ENCODE peak calls at places on chromosomes 11 and 22, in six cellular contexts. One of them, this sample, is unnamed. For H3K9me3, the result is how much of the 10 kb centered on the place peaks cover.

GRCh38 chr22:48694296-48694883 is 1133.3 kb downstream of the BRD1 start:
- DNase-seq in neuronal stem cell: no peak
- DNase-seq in IMR-90: no peak
- DNase-seq in H1: no peak
- DNase-seq in trophoblast cell: no peak
- DNase-seq in mesenchymal stem cell: no peak
- DNase-seq in this sample: no peak

GRCh38 chr11:121894581-121894980 is 221.4 kb downstream of the BLID start:
- DNase-seq in trophoblast cell: no peak
- DNase-seq in mesenchymal stem cell: peak
- DNase-seq in H1: no peak
- DNase-seq in IMR-90: peak
- DNase-seq in neuronal stem cell: no peak
- DNase-seq in this sample: no peak

GRCh38 chr11:67033661-67034166 is 10.8 kb downstream of the SYT12 start:
- DNase-seq in IMR-90: peak
- DNase-seq in trophoblast cell: peak
- DNase-seq in H1: no peak
- DNase-seq in mesenchymal stem cell: peak
- DNase-seq in neuronal stem cell: no peak
- DNase-seq in this sample: no peak

GRCh38 chr11:12376259-12376971 is 956 bp upstream of the PARVA start:
- DNase-seq in H1: no peak
- DNase-seq in trophoblast cell: no peak
- DNase-seq in mesenchymal stem cell: peak
- DNase-seq in IMR-90: peak
- DNase-seq in neuronal stem cell: no peak
- DNase-seq in this sample: no peak

GRCh38 chr11:109697140-109697843 is 275.3 kb downstream of the C11orf87 start:
- DNase-seq in mesenchymal stem cell: peak
- DNase-seq in IMR-90: peak
- DNase-seq in neuronal stem cell: peak
- DNase-seq in trophoblast cell: peak
- DNase-seq in H1: peak
- DNase-seq in this sample: peak

GRCh38 chr22:46336119-46337078 is 885 bp downstream of the TRMU start:
- DNase-seq in IMR-90: peak
- DNase-seq in neuronal stem cell: peak
- DNase-seq in H1: no peak
- DNase-seq in mesenchymal stem cell: peak
- DNase-seq in trophoblast cell: peak
- DNase-seq in this sample: no peak

GRCh38 chr11:57597971-57598830 is 716 bp downstream of the SERPING1 start:
- DNase-seq in trophoblast cell: peak
- DNase-seq in mesenchymal stem cell: peak
- DNase-seq in H1: peak
- DNase-seq in IMR-90: peak
- DNase-seq in neuronal stem cell: peak
- DNase-seq in this sample: peak

GRCh38 chr11:107561688-107562087 is 3.8 kb downstream of the ALKBH8 start:
- DNase-seq in neuronal stem cell: no peak
- DNase-seq in trophoblast cell: peak
- DNase-seq in mesenchymal stem cell: peak
- DNase-seq in IMR-90: peak
- DNase-seq in H1: no peak
- DNase-seq in this sample: no peak

GRCh38 chr11:7415537-7415817 is 69.8 kb upstream of the OLFML1 start:
- DNase-seq in IMR-90: no peak
- DNase-seq in mesenchymal stem cell: no peak
- DNase-seq in neuronal stem cell: no peak
- DNase-seq in trophoblast cell: no peak
- DNase-seq in H1: no peak
- DNase-seq in this sample: no peak

GRCh38 chr11:113992459-113993105 is 17.7 kb downstream of the HTR3A start:
- DNase-seq in neuronal stem cell: peak
- DNase-seq in IMR-90: no peak
- DNase-seq in mesenchymal stem cell: no peak
- DNase-seq in trophoblast cell: no peak
- DNase-seq in H1: no peak
- DNase-seq in this sample: no peak

GRCh38 chr22:36143956-36144355 is 16.6 kb downstream of the APOL3 start:
- DNase-seq in trophoblast cell: no peak
- DNase-seq in mesenchymal stem cell: no peak
- DNase-seq in IMR-90: no peak
- DNase-seq in neuronal stem cell: no peak
- DNase-seq in H1: no peak
- DNase-seq in this sample: no peak

GRCh38 chr11:82092904-82093303 is 640.8 kb downstream of the FAM181B start:
- DNase-seq in neuronal stem cell: no peak
- DNase-seq in IMR-90: no peak
- DNase-seq in mesenchymal stem cell: no peak
- DNase-seq in H1: no peak
- DNase-seq in trophoblast cell: no peak
- DNase-seq in this sample: no peak

GRCh38 chr22:20002098-20002497 is 14.5 kb downstream of the ARVCF start:
- DNase-seq in trophoblast cell: no peak
- DNase-seq in IMR-90: no peak
- DNase-seq in mesenchymal stem cell: no peak
- DNase-seq in neuronal stem cell: no peak
- DNase-seq in H1: no peak
- DNase-seq in this sample: no peak

GRCh38 chr22:35649026-35649553 is 844 bp downstream of the APOL6 start:
- DNase-seq in neuronal stem cell: no peak
- DNase-seq in H1: no peak
- DNase-seq in IMR-90: no peak
- DNase-seq in trophoblast cell: no peak
- DNase-seq in mesenchymal stem cell: no peak
- DNase-seq in this sample: peak

GRCh38 chr11:12534549-12534948 is 139.7 kb upstream of the TEAD1 start:
- DNase-seq in H1: no peak
- DNase-seq in mesenchymal stem cell: no peak
- DNase-seq in IMR-90: no peak
- DNase-seq in neuronal stem cell: no peak
- DNase-seq in trophoblast cell: no peak
- DNase-seq in this sample: no peak

GRCh38 chr11:115759622-115760527 is 255.7 kb upstream of the CADM1 start:
- DNase-seq in trophoblast cell: peak
- DNase-seq in IMR-90: no peak
- DNase-seq in neuronal stem cell: peak
- DNase-seq in H1: no peak
- DNase-seq in mesenchymal stem cell: peak
- DNase-seq in this sample: peak

GRCh38 chr22:48507171-48507570 is 1320.5 kb downstream of the BRD1 start:
- DNase-seq in trophoblast cell: no peak
- DNase-seq in mesenchymal stem cell: no peak
- DNase-seq in neuronal stem cell: no peak
- DNase-seq in IMR-90: no peak
- DNase-seq in H1: no peak
- DNase-seq in this sample: no peak

GRCh38 chr22:36373258-36373579 is 14.5 kb downstream of the MYH9 start:
- DNase-seq in trophoblast cell: peak
- DNase-seq in mesenchymal stem cell: no peak
- DNase-seq in neuronal stem cell: no peak
- DNase-seq in IMR-90: peak
- DNase-seq in H1: no peak
- DNase-seq in this sample: no peak

GRCh38 chr11:121429556-121429955 is 22.6 kb upstream of the SORL1 start:
- DNase-seq in neuronal stem cell: no peak
- DNase-seq in H1: no peak
- DNase-seq in mesenchymal stem cell: no peak
- DNase-seq in IMR-90: no peak
- DNase-seq in trophoblast cell: no peak
- DNase-seq in this sample: no peak

GRCh38 chr11:18608373-18608772 is 8.8 kb downstream of the MISFA start:
- DNase-seq in IMR-90: peak
- DNase-seq in mesenchymal stem cell: no peak
- DNase-seq in trophoblast cell: no peak
- DNase-seq in H1: no peak
- DNase-seq in neuronal stem cell: no peak
- DNase-seq in this sample: no peak

GRCh38 chr22:41636467-41636866 is 15.4 kb downstream of the XRCC6 start:
- DNase-seq in IMR-90: peak
- DNase-seq in trophoblast cell: no peak
- DNase-seq in neuronal stem cell: no peak
- DNase-seq in mesenchymal stem cell: no peak
- DNase-seq in H1: no peak
- DNase-seq in this sample: no peak

GRCh38 chr11:83677730-83678129 is 391.6 kb upstream of the CCDC90B start:
- DNase-seq in trophoblast cell: no peak
- DNase-seq in mesenchymal stem cell: no peak
- DNase-seq in IMR-90: no peak
- DNase-seq in neuronal stem cell: no peak
- DNase-seq in H1: no peak
- DNase-seq in this sample: no peak

GRCh38 chr11:58928691-58929090 is 10.6 kb upstream of the GLYATL1 start:
- DNase-seq in neuronal stem cell: no peak
- DNase-seq in IMR-90: no peak
- DNase-seq in H1: no peak
- DNase-seq in trophoblast cell: no peak
- DNase-seq in mesenchymal stem cell: no peak
- DNase-seq in this sample: no peak

GRCh38 chr22:32533265-32534068 is 58.9 kb downstream of the FBXO7 start:
- DNase-seq in trophoblast cell: peak
- DNase-seq in neuronal stem cell: no peak
- DNase-seq in mesenchymal stem cell: peak
- DNase-seq in H1: no peak
- DNase-seq in IMR-90: peak
- DNase-seq in this sample: no peak

GRCh38 chr22:24391836-24392217 is 35.6 kb upstream of the ADORA2A start:
- DNase-seq in H1: no peak
- DNase-seq in mesenchymal stem cell: peak
- DNase-seq in neuronal stem cell: no peak
- DNase-seq in trophoblast cell: no peak
- DNase-seq in IMR-90: peak
- DNase-seq in this sample: no peak

GRCh38 chr22:24954856-24955255 is 2.3 kb downstream of the KIAA1671 start:
- DNase-seq in IMR-90: no peak
- DNase-seq in H1: no peak
- DNase-seq in trophoblast cell: no peak
- DNase-seq in mesenchymal stem cell: no peak
- DNase-seq in neuronal stem cell: no peak
- DNase-seq in this sample: no peak

GRCh38 chr22:38309614-38310517 is 7.4 kb downstream of the CSNK1E start:
- DNase-seq in trophoblast cell: no peak
- DNase-seq in mesenchymal stem cell: peak
- DNase-seq in neuronal stem cell: no peak
- DNase-seq in H1: no peak
- DNase-seq in IMR-90: no peak
- DNase-seq in this sample: no peak

GRCh38 chr11:128524172-128524571 is 63.2 kb downstream of the ETS1 start:
- DNase-seq in mesenchymal stem cell: no peak
- DNase-seq in IMR-90: no peak
- DNase-seq in neuronal stem cell: no peak
- DNase-seq in trophoblast cell: no peak
- DNase-seq in H1: no peak
- DNase-seq in this sample: no peak

GRCh38 chr11:11313426-11313825 is 39.6 kb downstream of the CSNK2A3 start:
- DNase-seq in IMR-90: peak
- DNase-seq in mesenchymal stem cell: peak
- DNase-seq in trophoblast cell: peak
- DNase-seq in neuronal stem cell: no peak
- DNase-seq in H1: no peak
- DNase-seq in this sample: no peak

GRCh38 chr11:71252782-71253730 is 679 bp upstream of the SHANK2 start:
- DNase-seq in neuronal stem cell: no peak
- DNase-seq in IMR-90: peak
- DNase-seq in H1: no peak
- DNase-seq in trophoblast cell: peak
- DNase-seq in mesenchymal stem cell: peak
- DNase-seq in this sample: peak

GRCh38 chr22:17121235-17122195 is at the start of gene TMEM121B:
- DNase-seq in mesenchymal stem cell: peak
- DNase-seq in neuronal stem cell: peak
- DNase-seq in trophoblast cell: peak
- DNase-seq in H1: peak
- DNase-seq in IMR-90: peak
- DNase-seq in this sample: peak

DNA sequence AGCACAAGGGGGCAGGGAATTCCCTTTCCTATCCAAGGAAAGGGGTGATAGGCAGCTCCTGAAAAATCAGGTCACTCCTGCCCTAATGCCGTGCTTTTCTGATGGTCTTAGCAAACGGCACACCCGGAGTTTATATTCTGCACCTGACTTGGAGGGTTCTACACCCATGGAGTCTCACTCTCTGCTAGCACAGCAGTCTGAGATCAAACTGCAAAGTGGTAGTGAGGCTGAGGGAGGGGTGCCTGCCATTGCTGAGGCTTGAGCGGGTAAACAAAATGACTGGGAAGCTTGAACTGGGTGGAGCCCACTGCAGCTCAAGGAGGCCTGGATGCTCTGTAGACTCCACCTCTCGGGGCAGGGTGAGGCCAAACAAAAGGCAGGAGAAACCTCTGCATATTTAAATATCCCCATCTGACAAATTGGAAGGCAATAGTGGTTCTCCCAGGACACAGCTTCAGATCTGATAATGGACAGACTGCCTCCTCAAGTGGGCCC is 194.7 kb downstream of the OR4A47 start:
- DNase-seq in trophoblast cell: no peak
- DNase-seq in IMR-90: no peak
- DNase-seq in mesenchymal stem cell: no peak
- DNase-seq in neuronal stem cell: no peak
- DNase-seq in H1: no peak
- DNase-seq in this sample: no peak
- H3K9me3 ChIP-seq in trophoblast cell: under half
- H3K9me3 ChIP-seq in IMR-90: under half
- H3K9me3 ChIP-seq in mesenchymal stem cell: under half
- H3K9me3 ChIP-seq in neuronal stem cell: under half
- H3K9me3 ChIP-seq in H1: under half
- H3K9me3 ChIP-seq in this sample: under half

GRCh38 chr11:31139479-31139878 is 230.1 kb downstream of the DCDC1 start:
- DNase-seq in mesenchymal stem cell: no peak
- DNase-seq in H1: peak
- DNase-seq in trophoblast cell: no peak
- DNase-seq in IMR-90: no peak
- DNase-seq in neuronal stem cell: no peak
- DNase-seq in this sample: no peak

GRCh38 chr11:31141804-31142203 is 227.7 kb downstream of the DCDC1 start:
- DNase-seq in mesenchymal stem cell: no peak
- DNase-seq in trophoblast cell: no peak
- DNase-seq in IMR-90: no peak
- DNase-seq in H1: no peak
- DNase-seq in neuronal stem cell: peak
- DNase-seq in this sample: no peak
- H3K14ac ChIP-seq in mesenchymal stem cell: no peak
- H3K14ac ChIP-seq in trophoblast cell: no peak
- H3K14ac ChIP-seq in IMR-90: no peak
- H3K14ac ChIP-seq in H1: no peak
- H3K14ac ChIP-seq in neuronal stem cell: no peak
- H3K14ac ChIP-seq in this sample: no peak

GRCh38 chr11:96694338-96694737 is 304.5 kb downstream of the JRKL start:
- DNase-seq in neuronal stem cell: no peak
- DNase-seq in H1: no peak
- DNase-seq in IMR-90: no peak
- DNase-seq in trophoblast cell: no peak
- DNase-seq in mesenchymal stem cell: no peak
- DNase-seq in this sample: no peak

GRCh38 chr11:96696736-96697135 is 306.9 kb downstream of the JRKL start:
- DNase-seq in IMR-90: no peak
- DNase-seq in trophoblast cell: no peak
- DNase-seq in mesenchymal stem cell: no peak
- DNase-seq in H1: no peak
- DNase-seq in neuronal stem cell: no peak
- DNase-seq in this sample: no peak
- H3K9me3 ChIP-seq in IMR-90: under half
- H3K9me3 ChIP-seq in trophoblast cell: under half
- H3K9me3 ChIP-seq in mesenchymal stem cell: under half
- H3K9me3 ChIP-seq in H1: under half
- H3K9me3 ChIP-seq in neuronal stem cell: under half
- H3K9me3 ChIP-seq in this sample: under half

GRCh38 chr11:112425121-112425520 is 164.5 kb upstream of the PLET1 start:
- DNase-seq in neuronal stem cell: no peak
- DNase-seq in trophoblast cell: no peak
- DNase-seq in mesenchymal stem cell: no peak
- DNase-seq in H1: no peak
- DNase-seq in IMR-90: no peak
- DNase-seq in this sample: no peak
- H3K14ac ChIP-seq in neuronal stem cell: no peak
- H3K14ac ChIP-seq in trophoblast cell: no peak
- H3K14ac ChIP-seq in mesenchymal stem cell: no peak
- H3K14ac ChIP-seq in H1: no peak
- H3K14ac ChIP-seq in IMR-90: no peak
- H3K14ac ChIP-seq in this sample: no peak

This sample was measured in H9.